ENCODE peak calls at places on chromosomes 1 and 21, in seven cellular contexts. One of them, this sample, is unnamed. For H3K27me3, the result is how much of the 10 kb centered on the place peaks cover.

GRCh38 chr1:209702832-209703231 is 1.8 kb upstream of the HSD11B1 start:
- DNase-seq in SK-N-SH: no peak
- DNase-seq in colonic mucosa: no peak
- DNase-seq in gastrocnemius medialis: no peak
- DNase-seq in heart left ventricle: no peak
- DNase-seq in HCT116: no peak
- DNase-seq in AG04450: no peak
- DNase-seq in this sample: no peak

GRCh38 chr21:40512590-40512989 is 334.4 kb downstream of the DSCAM start:
- DNase-seq in HCT116: no peak
- DNase-seq in SK-N-SH: peak
- DNase-seq in gastrocnemius medialis: no peak
- DNase-seq in colonic mucosa: no peak
- DNase-seq in AG04450: no peak
- DNase-seq in heart left ventricle: no peak
- DNase-seq in this sample: no peak

GRCh38 chr1:203932559-203932958 is 71.2 kb downstream of the SNRPE start:
- DNase-seq in SK-N-SH: no peak
- DNase-seq in heart left ventricle: no peak
- DNase-seq in HCT116: no peak
- DNase-seq in colonic mucosa: no peak
- DNase-seq in AG04450: no peak
- DNase-seq in gastrocnemius medialis: no peak
- DNase-seq in this sample: no peak

GRCh38 chr1:110083453-110084225 is 13.2 kb upstream of the ALX3 start:
- DNase-seq in heart left ventricle: no peak
- DNase-seq in colonic mucosa: no peak
- DNase-seq in gastrocnemius medialis: no peak
- DNase-seq in SK-N-SH: no peak
- DNase-seq in AG04450: no peak
- DNase-seq in HCT116: no peak
- DNase-seq in this sample: no peak

GRCh38 chr1:21289700-21290545 is at the start of gene ECE1:
- DNase-seq in colonic mucosa: peak
- DNase-seq in heart left ventricle: peak
- DNase-seq in SK-N-SH: peak
- DNase-seq in AG04450: no peak
- DNase-seq in gastrocnemius medialis: no peak
- DNase-seq in HCT116: no peak
- DNase-seq in this sample: peak

GRCh38 chr21:41641821-41642368 is 125.0 kb downstream of the RIPK4 start:
- DNase-seq in AG04450: peak
- DNase-seq in gastrocnemius medialis: peak
- DNase-seq in SK-N-SH: no peak
- DNase-seq in heart left ventricle: peak
- DNase-seq in HCT116: no peak
- DNase-seq in colonic mucosa: no peak
- DNase-seq in this sample: no peak

GRCh38 chr1:111202707-111203623 is 2.5 kb upstream of the DENND2D start:
- DNase-seq in gastrocnemius medialis: no peak
- DNase-seq in heart left ventricle: no peak
- DNase-seq in AG04450: no peak
- DNase-seq in HCT116: no peak
- DNase-seq in SK-N-SH: peak
- DNase-seq in colonic mucosa: peak
- DNase-seq in this sample: no peak

GRCh38 chr1:155929057-155929456 is 5.2 kb downstream of the KHDC4 start:
- DNase-seq in SK-N-SH: no peak
- DNase-seq in gastrocnemius medialis: no peak
- DNase-seq in heart left ventricle: no peak
- DNase-seq in HCT116: no peak
- DNase-seq in AG04450: no peak
- DNase-seq in colonic mucosa: no peak
- DNase-seq in this sample: no peak

GRCh38 chr1:212655668-212656440 is 43.8 kb downstream of the BATF3 start:
- DNase-seq in heart left ventricle: no peak
- DNase-seq in colonic mucosa: no peak
- DNase-seq in AG04450: no peak
- DNase-seq in gastrocnemius medialis: no peak
- DNase-seq in SK-N-SH: no peak
- DNase-seq in HCT116: peak
- DNase-seq in this sample: no peak

GRCh38 chr1:24914226-24915069 is 15.6 kb downstream of the RUNX3 start:
- DNase-seq in AG04450: no peak
- DNase-seq in colonic mucosa: no peak
- DNase-seq in HCT116: no peak
- DNase-seq in SK-N-SH: peak
- DNase-seq in heart left ventricle: no peak
- DNase-seq in gastrocnemius medialis: no peak
- DNase-seq in this sample: no peak

GRCh38 chr1:182283746-182284544 is 107.6 kb downstream of the GLUL start:
- DNase-seq in HCT116: no peak
- DNase-seq in colonic mucosa: no peak
- DNase-seq in SK-N-SH: no peak
- DNase-seq in AG04450: no peak
- DNase-seq in gastrocnemius medialis: no peak
- DNase-seq in heart left ventricle: no peak
- DNase-seq in this sample: no peak

GRCh38 chr1:68969430-68969829 is 472.5 kb upstream of the DEPDC1 start:
- DNase-seq in HCT116: no peak
- DNase-seq in gastrocnemius medialis: no peak
- DNase-seq in SK-N-SH: no peak
- DNase-seq in colonic mucosa: no peak
- DNase-seq in heart left ventricle: no peak
- DNase-seq in AG04450: no peak
- DNase-seq in this sample: no peak

GRCh38 chr1:189424746-189425331 is 1052.8 kb downstream of the BRINP3 start:
- DNase-seq in heart left ventricle: no peak
- DNase-seq in gastrocnemius medialis: no peak
- DNase-seq in SK-N-SH: no peak
- DNase-seq in AG04450: no peak
- DNase-seq in colonic mucosa: no peak
- DNase-seq in HCT116: no peak
- DNase-seq in this sample: no peak

GRCh38 chr1:47351305-47351704 is 17.7 kb downstream of the CMPK1 start:
- DNase-seq in heart left ventricle: no peak
- DNase-seq in AG04450: no peak
- DNase-seq in colonic mucosa: no peak
- DNase-seq in gastrocnemius medialis: no peak
- DNase-seq in HCT116: no peak
- DNase-seq in SK-N-SH: no peak
- DNase-seq in this sample: no peak

GRCh38 chr21:28150778-28151177 is 841.9 kb downstream of the LTN1 start:
- DNase-seq in heart left ventricle: no peak
- DNase-seq in SK-N-SH: no peak
- DNase-seq in HCT116: no peak
- DNase-seq in gastrocnemius medialis: no peak
- DNase-seq in AG04450: peak
- DNase-seq in colonic mucosa: no peak
- DNase-seq in this sample: no peak

GRCh38 chr21:37509802-37510393 is 143.3 kb downstream of the DYRK1A start:
- DNase-seq in heart left ventricle: no peak
- DNase-seq in gastrocnemius medialis: no peak
- DNase-seq in SK-N-SH: peak
- DNase-seq in colonic mucosa: no peak
- DNase-seq in HCT116: no peak
- DNase-seq in AG04450: no peak
- DNase-seq in this sample: no peak

GRCh38 chr1:26360051-26360806 is 6.3 kb upstream of the CRYBG2 start:
- DNase-seq in heart left ventricle: no peak
- DNase-seq in AG04450: no peak
- DNase-seq in gastrocnemius medialis: no peak
- DNase-seq in SK-N-SH: peak
- DNase-seq in HCT116: no peak
- DNase-seq in colonic mucosa: no peak
- DNase-seq in this sample: peak

GRCh38 chr1:93749894-93750301 is 68.3 kb upstream of the BCAR3 start:
- DNase-seq in HCT116: peak
- DNase-seq in gastrocnemius medialis: no peak
- DNase-seq in colonic mucosa: peak
- DNase-seq in AG04450: no peak
- DNase-seq in heart left ventricle: no peak
- DNase-seq in SK-N-SH: no peak
- DNase-seq in this sample: no peak

GRCh38 chr21:42997053-42997452 is 22.7 kb downstream of the PKNOX1 start:
- DNase-seq in colonic mucosa: peak
- DNase-seq in gastrocnemius medialis: no peak
- DNase-seq in AG04450: peak
- DNase-seq in heart left ventricle: peak
- DNase-seq in HCT116: no peak
- DNase-seq in SK-N-SH: no peak
- DNase-seq in this sample: no peak

GRCh38 chr1:225847610-225848009 is 34.6 kb downstream of the TMEM63A start:
- DNase-seq in gastrocnemius medialis: no peak
- DNase-seq in HCT116: no peak
- DNase-seq in AG04450: no peak
- DNase-seq in SK-N-SH: no peak
- DNase-seq in colonic mucosa: peak
- DNase-seq in heart left ventricle: no peak
- DNase-seq in this sample: no peak

GRCh38 chr1:225850370-225850769 is 31.8 kb downstream of the TMEM63A start:
- DNase-seq in colonic mucosa: no peak
- DNase-seq in SK-N-SH: no peak
- DNase-seq in AG04450: no peak
- DNase-seq in gastrocnemius medialis: no peak
- DNase-seq in heart left ventricle: no peak
- DNase-seq in HCT116: no peak
- DNase-seq in this sample: no peak

GRCh38 chr1:225851810-225852209 is 30.4 kb downstream of the TMEM63A start:
- DNase-seq in HCT116: no peak
- DNase-seq in SK-N-SH: no peak
- DNase-seq in gastrocnemius medialis: no peak
- DNase-seq in colonic mucosa: no peak
- DNase-seq in heart left ventricle: no peak
- DNase-seq in AG04450: no peak
- DNase-seq in this sample: no peak

GRCh38 chr1:225848044-225848955 is 33.9 kb downstream of the TMEM63A start:
- DNase-seq in heart left ventricle: peak
- DNase-seq in HCT116: no peak
- DNase-seq in gastrocnemius medialis: no peak
- DNase-seq in colonic mucosa: no peak
- DNase-seq in AG04450: no peak
- DNase-seq in SK-N-SH: no peak
- DNase-seq in this sample: no peak

GRCh38 chr1:225849905-225850304 is 32.3 kb downstream of the TMEM63A start:
- DNase-seq in gastrocnemius medialis: no peak
- DNase-seq in heart left ventricle: peak
- DNase-seq in SK-N-SH: peak
- DNase-seq in AG04450: no peak
- DNase-seq in colonic mucosa: no peak
- DNase-seq in HCT116: no peak
- DNase-seq in this sample: no peak
- H3K27ac ChIP-seq in gastrocnemius medialis: no peak
- H3K27ac ChIP-seq in heart left ventricle: peak
- H3K27ac ChIP-seq in SK-N-SH: no peak
- H3K27ac ChIP-seq in AG04450: no peak
- H3K27ac ChIP-seq in colonic mucosa: no peak
- H3K27ac ChIP-seq in HCT116: no peak
- H3K27ac ChIP-seq in this sample: peak

DNA sequence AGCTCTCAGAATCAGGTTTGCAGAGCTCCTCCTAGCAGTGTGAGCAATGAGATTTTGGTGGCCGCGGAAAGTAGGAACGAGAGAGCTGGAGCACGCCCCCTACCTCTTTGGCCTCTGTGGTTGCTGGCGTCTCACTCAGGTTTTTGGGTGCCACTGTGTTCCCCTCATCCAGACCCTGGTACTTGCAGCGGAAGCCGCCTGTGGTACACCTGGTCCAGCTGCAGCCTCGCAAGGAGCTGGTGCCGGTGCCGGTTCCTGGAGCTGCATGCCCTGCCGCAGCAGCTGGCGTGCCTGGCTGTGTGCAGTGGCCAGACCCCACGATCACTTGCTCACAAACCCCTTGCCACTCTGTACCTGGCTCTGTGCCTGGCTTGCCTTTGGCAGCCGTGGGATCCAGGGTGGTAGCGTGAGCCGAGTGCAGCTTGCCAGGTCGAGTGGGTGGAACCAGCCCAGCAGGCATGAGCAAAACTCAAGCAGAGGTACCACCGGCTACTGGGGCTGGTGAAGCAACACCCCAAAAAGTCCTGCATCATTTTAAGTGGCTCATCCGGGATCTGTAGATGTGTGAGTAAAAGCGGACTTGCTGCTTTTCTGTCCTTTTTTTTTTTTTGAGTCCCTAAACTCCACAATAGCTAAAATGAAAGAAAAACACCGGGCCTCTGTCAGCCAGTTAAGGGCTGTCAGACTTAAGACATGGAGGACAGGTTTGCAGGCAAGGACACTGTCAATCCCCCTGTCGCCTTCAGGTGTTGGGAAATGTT is 844.9 kb downstream of the KCNT2 start:
- DNase-seq in HCT116: no peak
- DNase-seq in heart left ventricle: no peak
- DNase-seq in gastrocnemius medialis: no peak
- DNase-seq in SK-N-SH: no peak
- DNase-seq in AG04450: no peak
- DNase-seq in colonic mucosa: no peak
- DNase-seq in this sample: no peak
- H3K4me3 ChIP-seq in HCT116: no peak
- H3K4me3 ChIP-seq in heart left ventricle: no peak
- H3K4me3 ChIP-seq in gastrocnemius medialis: no peak
- H3K4me3 ChIP-seq in SK-N-SH: peak
- H3K4me3 ChIP-seq in AG04450: no peak
- H3K4me3 ChIP-seq in colonic mucosa: no peak
- H3K4me3 ChIP-seq in this sample: no peak

GRCh38 chr1:175208773-175209492 is 16.4 kb upstream of the KIAA0040 start:
- DNase-seq in heart left ventricle: no peak
- DNase-seq in HCT116: no peak
- DNase-seq in AG04450: no peak
- DNase-seq in gastrocnemius medialis: no peak
- DNase-seq in colonic mucosa: no peak
- DNase-seq in SK-N-SH: no peak
- DNase-seq in this sample: peak

GRCh38 chr1:175210744-175211143 is 18.2 kb upstream of the KIAA0040 start:
- DNase-seq in gastrocnemius medialis: no peak
- DNase-seq in HCT116: no peak
- DNase-seq in heart left ventricle: no peak
- DNase-seq in colonic mucosa: no peak
- DNase-seq in AG04450: no peak
- DNase-seq in SK-N-SH: no peak
- DNase-seq in this sample: no peak

GRCh38 chr1:175207971-175208370 is 15.4 kb upstream of the KIAA0040 start:
- DNase-seq in heart left ventricle: no peak
- DNase-seq in HCT116: no peak
- DNase-seq in gastrocnemius medialis: no peak
- DNase-seq in colonic mucosa: no peak
- DNase-seq in AG04450: no peak
- DNase-seq in SK-N-SH: no peak
- DNase-seq in this sample: no peak

GRCh38 chr1:175206687-175207086 is 14.1 kb upstream of the KIAA0040 start:
- DNase-seq in HCT116: no peak
- DNase-seq in gastrocnemius medialis: no peak
- DNase-seq in heart left ventricle: no peak
- DNase-seq in colonic mucosa: no peak
- DNase-seq in AG04450: no peak
- DNase-seq in SK-N-SH: no peak
- DNase-seq in this sample: no peak

GRCh38 chr1:175209493-175209921 is 16.9 kb upstream of the KIAA0040 start:
- DNase-seq in colonic mucosa: no peak
- DNase-seq in HCT116: no peak
- DNase-seq in heart left ventricle: no peak
- DNase-seq in gastrocnemius medialis: no peak
- DNase-seq in AG04450: no peak
- DNase-seq in SK-N-SH: no peak
- DNase-seq in this sample: no peak
- H3K27me3 ChIP-seq in colonic mucosa: under half
- H3K27me3 ChIP-seq in HCT116: under half
- H3K27me3 ChIP-seq in heart left ventricle: under half
- H3K27me3 ChIP-seq in gastrocnemius medialis: under half
- H3K27me3 ChIP-seq in AG04450: under half
- H3K27me3 ChIP-seq in SK-N-SH: under half
- H3K27me3 ChIP-seq in this sample: under half

GRCh38 chr1:89126234-89126580 is 293 bp upstream of the GBP2 start:
- DNase-seq in AG04450: no peak
- DNase-seq in gastrocnemius medialis: no peak
- DNase-seq in heart left ventricle: no peak
- DNase-seq in HCT116: no peak
- DNase-seq in colonic mucosa: no peak
- DNase-seq in SK-N-SH: no peak
- DNase-seq in this sample: no peak
- H3K27ac ChIP-seq in AG04450: no peak
- H3K27ac ChIP-seq in gastrocnemius medialis: peak
- H3K27ac ChIP-seq in heart left ventricle: peak
- H3K27ac ChIP-seq in HCT116: no peak
- H3K27ac ChIP-seq in colonic mucosa: peak
- H3K27ac ChIP-seq in SK-N-SH: peak
- H3K27ac ChIP-seq in this sample: peak

This sample was measured in effector memory CD4-positive, alpha-beta T cell.